ENCODE peak calls at places on chromosomes 7 and 10, in five cellular contexts. S is AML-193; M is T-helper 9 cell; V is naive thymus-derived CD4-positive, alpha-beta T cell; Y is thoracic aorta. X is an unnamed sample.

GRCh38 chr7:151727579-151728285 is 149.2 kb downstream of the PRKAG2 start:
- DNase-seq in S (peak), M (no peak), V (no peak), Y (peak), X (peak)

GRCh38 chr7:102244601-102245000 is 42.1 kb upstream of the SH2B2 start:
- DNase-seq in S (no peak), M (no peak), V (no peak), Y (no peak), X (no peak)

GRCh38 chr7:77800158-77800557 is 1.6 kb downstream of the PHTF2 start:
- DNase-seq in S (no peak), M (no peak), V (no peak), Y (no peak), X (no peak)

GRCh38 chr7:20482071-20482470 is 133.4 kb upstream of the ABCB5 start:
- DNase-seq in S (no peak), M (no peak), V (no peak), Y (no peak), X (no peak)

GRCh38 chr10:27794157-27794556 is 48.5 kb upstream of the MKX start:
- DNase-seq in S (no peak), M (no peak), V (no peak), Y (no peak), X (no peak)

GRCh38 chr10:46301721-46302479 is 15.1 kb downstream of the ANTXRL start:
- DNase-seq in S (no peak), M (no peak), V (no peak), Y (no peak), X (no peak)

GRCh38 chr10:125661418-125661941 is 21.5 kb downstream of the TEX36 start:
- DNase-seq in S (no peak), M (no peak), V (no peak), Y (no peak), X (no peak)

GRCh38 chr10:48606530-48607355 is 1.9 kb upstream of the ARHGAP22 start:
- DNase-seq in S (peak), M (no peak), V (no peak), Y (peak), X (no peak)

GRCh38 chr7:78437118-78437517 is 638.5 kb downstream of the PHTF2 start:
- DNase-seq in S (no peak), M (no peak), V (no peak), Y (no peak), X (no peak)

GRCh38 chr10:47424231-47424630 is 40.1 kb upstream of the ZNF488 start:
- DNase-seq in S (no peak), M (no peak), V (no peak), Y (no peak), X (no peak)

GRCh38 chr7:96093435-96093834 is 228.5 kb downstream of the SLC25A13 start:
- DNase-seq in S (no peak), M (no peak), V (no peak), Y (no peak), X (no peak)

GRCh38 chr10:33413093-33413442 is 78.6 kb upstream of the NRP1 start:
- DNase-seq in S (no peak), M (no peak), V (no peak), Y (no peak), X (no peak)

GRCh38 chr7:74351836-74352235 is 62.6 kb downstream of the CLIP2 start:
- DNase-seq in S (no peak), M (no peak), V (no peak), Y (no peak), X (no peak)

GRCh38 chr10:84715911-84716310 is 387.5 kb downstream of the CCSER2 start:
- DNase-seq in S (peak), M (no peak), V (no peak), Y (no peak), X (no peak)

X was measured in omental fat pad.